ENCODE peak calls at places on chromosomes 16 and 17, in ten cellular contexts. D is WTC11; R is skeletal muscle cell; Z is fibroblast of the conjunctiva; V is PC-9; J is hepatic stellate cell; A is T-helper 2 cell; X is SK-N-DZ; U is stimulated activated CD4-positive, alpha-beta T cell treated with anti-CD3 and anti-CD28 coated beads, Interleukin-4, amount 100 ng/mL, for 1 hour; I is NCI-H2107. B is an unnamed sample.

GRCh38 chr16:17273142-17273561 is 197.6 kb downstream of the XYLT1 start:
- DNase-seq in I (no peak), A (peak), V (no peak), U (peak), R (peak), J (peak), Z (peak), X (no peak), D (no peak), B (no peak)

GRCh38 chr16:83389751-83390150 is 418.0 kb upstream of the HSBP1 start:
- DNase-seq in Z (no peak), V (no peak), U (no peak), A (no peak), R (no peak), J (no peak), D (no peak), X (peak), I (no peak), B (no peak)

GRCh38 chr17:16423226-16423872 is 8.0 kb downstream of the TRPV2 start:
- DNase-seq in A (no peak), X (peak), I (no peak), D (no peak), R (no peak), V (no peak), J (no peak), Z (no peak), U (no peak), B (no peak)

GRCh38 chr17:37490022-37490587 is 414 bp downstream of the DUSP14 start:
- DNase-seq in U (peak), D (peak), V (peak), R (no peak), X (peak), J (peak), Z (no peak), I (peak), A (peak), B (peak)

GRCh38 chr16:11100239-11100750 is 155.7 kb downstream of the SOCS1 start:
- DNase-seq in V (no peak), I (no peak), A (peak), X (no peak), Z (peak), J (peak), R (peak), U (no peak), D (peak), B (no peak)

GRCh38 chr16:77414752-77415231 is 20.0 kb downstream of the ADAMTS18 start:
- DNase-seq in I (no peak), X (no peak), A (peak), Z (no peak), V (no peak), D (no peak), J (no peak), U (no peak), R (peak), B (no peak)

GRCh38 chr16:46746821-46747776 is 1.0 kb downstream of the MYLK3 start:
- DNase-seq in D (no peak), X (no peak), V (no peak), Z (no peak), U (no peak), R (no peak), A (no peak), I (no peak), J (no peak), B (no peak)

GRCh38 chr17:34990921-34991365 is 10.6 kb downstream of the LIG3 start:
- DNase-seq in R (no peak), V (no peak), X (no peak), I (no peak), A (peak), Z (no peak), J (no peak), D (no peak), U (no peak), B (no peak)

GRCh38 chr16:5215911-5216310 is 118.3 kb upstream of the EEF2KMT start:
- DNase-seq in A (no peak), X (no peak), Z (no peak), U (no peak), V (no peak), D (no peak), R (no peak), J (no peak), I (no peak), B (no peak)

GRCh38 chr17:66190738-66191606 is 961 bp downstream of the CEP112 start:
- DNase-seq in D (no peak), V (no peak), X (no peak), R (peak), I (no peak), J (peak), U (peak), Z (no peak), A (no peak), B (no peak)

GRCh38 chr17:76138896-76139248 is 2.2 kb downstream of the FOXJ1 start:
- DNase-seq in D (no peak), U (no peak), X (no peak), A (no peak), J (no peak), R (no peak), V (no peak), I (no peak), Z (no peak), B (no peak)

GRCh38 chr16:22163806-22164205 is 1.5 kb downstream of the SDR42E2 start:
- DNase-seq in R (no peak), I (no peak), X (no peak), V (no peak), D (no peak), U (no peak), A (no peak), J (no peak), Z (no peak), B (no peak)

GRCh38 chr16:2752850-2753522 is 548 bp downstream of the SRRM2 start:
- DNase-seq in I (peak), Z (peak), X (peak), V (peak), D (no peak), A (peak), R (peak), J (peak), U (peak), B (peak)

GRCh38 chr17:39225974-39226683 is 384 bp upstream of the STAC2 start:
- DNase-seq in I (no peak), V (peak), J (peak), R (no peak), U (peak), D (peak), A (no peak), Z (no peak), X (peak), B (no peak)

GRCh38 chr16:83994087-83994486 is 26.0 kb downstream of the NECAB2 start:
- DNase-seq in U (no peak), Z (peak), D (no peak), X (no peak), J (peak), V (peak), I (no peak), R (peak), A (no peak), B (no peak)

GRCh38 chr16:89113661-89114060 is 20.0 kb downstream of the ACSF3 start:
- DNase-seq in A (no peak), U (no peak), R (no peak), Z (no peak), V (no peak), X (no peak), J (no peak), I (no peak), D (no peak), B (peak)

GRCh38 chr16:8929086-8929748 is 34.5 kb downstream of the USP7 start:
- DNase-seq in D (no peak), A (no peak), V (no peak), Z (no peak), U (no peak), J (no peak), X (peak), R (no peak), I (peak), B (peak)

GRCh38 chr16:55668337-55669281 is 12.8 kb downstream of the SLC6A2 start:
- DNase-seq in I (no peak), A (no peak), J (no peak), U (no peak), Z (no peak), D (peak), V (peak), R (no peak), X (no peak), B (no peak)

GRCh38 chr16:66457888-66458287 is 30.8 kb downstream of the BEAN1 start:
- DNase-seq in U (no peak), A (no peak), V (peak), X (no peak), D (no peak), J (no peak), I (no peak), Z (no peak), R (no peak), B (no peak)

GRCh38 chr17:35087731-35088646 is 24.5 kb upstream of the RFFL start:
- DNase-seq in I (no peak), U (peak), J (peak), R (no peak), V (peak), X (peak), D (peak), A (peak), Z (no peak), B (no peak)

GRCh38 chr16:68247400-68247799 is 2.2 kb downstream of the PLA2G15 start:
- DNase-seq in D (no peak), A (no peak), Z (no peak), V (no peak), U (no peak), R (no peak), J (no peak), X (no peak), I (no peak), B (no peak)